ENCODE peak calls at places on chromosome 17, in eight cellular contexts. U is esophagus squamous epithelium, F is stomach, D is PC-3, J is Peyer's patch, S is Caco-2, O is left lung, C is right atrium auricular region. I is an unnamed sample.

GRCh38 chr17:70086468-70086867 is 11.4 kb downstream of the KCNJ16 start:
- DNase-seq in C (no peak), U (no peak), F (no peak), J (no peak), O (no peak), D (peak), S (no peak), I (no peak)

GRCh38 chr17:27651411-27652345 is 20.7 kb downstream of the LGALS9 start:
- DNase-seq in S (peak), J (peak), O (no peak), D (peak), F (peak), C (peak), U (no peak), I (peak)

GRCh38 chr17:78144146-78144719 is 2.0 kb upstream of the C17orf99 start:
- DNase-seq in J (peak), U (no peak), F (peak), O (peak), C (peak), S (no peak), D (peak), I (peak)

GRCh38 chr17:60080545-60080944 is 1.8 kb upstream of the HEATR6 start:
- DNase-seq in O (no peak), S (no peak), J (no peak), C (no peak), D (peak), U (no peak), F (no peak), I (peak)

GRCh38 chr17:30415491-30415890 is 36.8 kb downstream of the CPD start:
- DNase-seq in O (no peak), D (no peak), J (no peak), C (no peak), F (no peak), U (no peak), S (no peak), I (no peak)

GRCh38 chr17:51083976-51084375 is 36.7 kb downstream of the SPAG9 start:
- DNase-seq in F (no peak), U (no peak), D (no peak), J (no peak), O (no peak), S (no peak), C (no peak), I (no peak)

GRCh38 chr17:61926831-61927210 is 961 bp downstream of the INTS2 start:
- DNase-seq in C (no peak), J (no peak), O (no peak), S (no peak), U (no peak), D (no peak), F (no peak), I (no peak)

GRCh38 chr17:27009087-27009486 is 284.8 kb upstream of the WSB1 start:
- DNase-seq in C (no peak), O (no peak), S (no peak), F (no peak), J (no peak), D (no peak), U (no peak), I (no peak)

GRCh38 chr17:52170963-52171572 is 12.6 kb upstream of the CA10 start:
- DNase-seq in O (no peak), U (no peak), C (no peak), F (peak), S (peak), J (no peak), D (peak), I (peak)

GRCh38 chr17:31339906-31340661 is 18.7 kb upstream of the EVI2A start:
- DNase-seq in O (no peak), D (no peak), S (no peak), J (no peak), C (no peak), U (no peak), F (no peak), I (peak)

GRCh38 chr17:74176546-74177001 is 26.9 kb upstream of the RPL38 start:
- DNase-seq in U (no peak), F (peak), O (peak), S (peak), J (peak), D (peak), C (peak), I (peak)

GRCh38 chr17:75012320-75013076 is at the start of gene MRPL58:
- DNase-seq in C (peak), O (peak), D (peak), U (no peak), S (peak), F (peak), J (peak), I (peak)

GRCh38 chr17:17648762-17649161 is 32.5 kb upstream of the RAI1 start:
- DNase-seq in C (no peak), U (no peak), D (no peak), S (no peak), F (no peak), J (no peak), O (no peak), I (no peak)

DNA sequence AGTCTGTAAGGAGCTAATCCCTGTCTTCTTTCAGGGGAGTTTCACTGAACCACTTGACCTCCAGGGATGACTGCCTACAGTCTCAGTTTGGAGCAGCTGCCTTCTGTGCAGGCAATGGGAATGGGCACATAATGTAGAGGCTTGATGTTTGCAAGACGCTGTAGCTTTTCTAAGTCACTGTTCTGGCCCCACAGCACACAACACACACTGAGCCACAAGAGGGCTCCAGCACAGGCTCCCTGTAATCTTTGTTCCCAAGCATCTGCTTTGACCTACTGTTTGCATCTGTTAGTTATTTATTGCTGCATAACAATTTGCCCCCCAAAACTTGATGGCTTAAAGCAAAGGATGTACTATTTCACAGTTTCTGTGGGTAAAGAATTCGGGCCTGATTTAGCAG is 419.0 kb upstream of the ASIC2 start:
- DNase-seq in F (no peak), O (no peak), C (no peak), S (no peak), D (no peak), U (no peak), J (no peak), I (no peak)
- TF ChIP-seq CTCF in F (no peak), O (no peak), C (no peak), S (no peak), D (no peak), U (no peak), J (no peak), I (no peak)

GRCh38 chr17:49005140-49005539 is 8.0 kb downstream of the IGF2BP1 start:
- DNase-seq in O (no peak), D (no peak), C (no peak), S (no peak), U (no peak), J (no peak), F (no peak), I (no peak)

GRCh38 chr17:49002766-49003165 is 5.6 kb downstream of the IGF2BP1 start:
- DNase-seq in J (no peak), F (no peak), O (no peak), C (no peak), S (no peak), U (no peak), D (no peak), I (no peak)

GRCh38 chr17:49001671-49002070 is 4.5 kb downstream of the IGF2BP1 start:
- DNase-seq in F (no peak), C (no peak), O (no peak), S (no peak), J (no peak), U (no peak), D (no peak), I (no peak)

GRCh38 chr17:49002331-49002730 is 5.1 kb downstream of the IGF2BP1 start:
- DNase-seq in U (no peak), O (no peak), D (no peak), S (no peak), J (no peak), F (no peak), C (no peak), I (no peak)

GRCh38 chr17:49003557-49004511 is 6.6 kb downstream of the IGF2BP1 start:
- DNase-seq in D (no peak), O (no peak), S (no peak), J (no peak), F (no peak), C (peak), U (no peak), I (no peak)
- TF ChIP-seq CTCF in D (no peak), O (no peak), S (no peak), J (no peak), F (no peak), C (no peak), U (no peak), I (no peak)

DNA sequence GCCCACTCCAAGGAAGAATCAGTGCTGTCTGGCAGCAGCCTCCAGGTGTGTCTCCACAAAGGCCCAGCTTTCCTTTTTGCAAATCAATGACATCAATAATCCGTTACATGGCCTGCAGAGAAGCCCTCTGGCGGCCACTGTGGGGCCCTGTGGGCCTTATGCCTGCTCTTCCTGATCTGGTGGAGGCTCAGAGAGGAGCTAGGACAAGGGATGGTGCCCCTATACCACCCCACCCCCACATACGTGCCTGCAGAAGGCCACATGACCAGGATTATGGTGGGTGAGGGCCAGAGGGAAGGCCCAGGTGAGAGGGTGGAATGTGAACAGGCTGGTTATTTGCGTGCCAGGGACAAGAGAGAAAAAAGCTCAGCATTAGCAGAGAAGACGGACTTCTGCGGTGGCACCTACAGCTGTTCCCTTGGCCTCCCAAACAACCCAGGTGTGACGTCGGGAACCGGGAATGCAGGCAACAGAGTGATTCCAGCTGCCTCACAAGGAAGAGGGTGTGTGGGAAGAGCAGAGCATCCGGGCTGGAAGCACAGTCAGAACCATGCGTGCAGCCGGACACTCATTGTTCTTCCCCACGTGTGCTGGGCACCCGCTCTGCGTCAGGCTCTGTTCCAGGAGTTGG is 22.5 kb downstream of the EIF4A3 start:
- DNase-seq in O (no peak), J (no peak), F (peak), D (peak), U (no peak), S (peak), C (no peak), I (peak)
- TF ChIP-seq CTCF in O (no peak), J (peak), F (no peak), D (peak), U (no peak), S (peak), C (no peak), I (peak)

GRCh38 chr17:9313346-9313745 is 262.3 kb downstream of the STX8 start:
- DNase-seq in D (no peak), U (no peak), C (no peak), O (no peak), S (no peak), J (no peak), F (no peak), I (no peak)

GRCh38 chr17:9307313-9307998 is 268.2 kb downstream of the STX8 start:
- DNase-seq in F (no peak), C (no peak), O (no peak), D (no peak), U (no peak), S (peak), J (no peak), I (no peak)

GRCh38 chr17:9306086-9306485 is 269.5 kb downstream of the STX8 start:
- DNase-seq in U (no peak), F (no peak), O (no peak), S (no peak), D (peak), J (no peak), C (no peak), I (peak)

GRCh38 chr17:9308069-9308468 is 267.6 kb downstream of the STX8 start:
- DNase-seq in J (no peak), C (no peak), U (no peak), S (peak), F (no peak), O (no peak), D (peak), I (no peak)

DNA sequence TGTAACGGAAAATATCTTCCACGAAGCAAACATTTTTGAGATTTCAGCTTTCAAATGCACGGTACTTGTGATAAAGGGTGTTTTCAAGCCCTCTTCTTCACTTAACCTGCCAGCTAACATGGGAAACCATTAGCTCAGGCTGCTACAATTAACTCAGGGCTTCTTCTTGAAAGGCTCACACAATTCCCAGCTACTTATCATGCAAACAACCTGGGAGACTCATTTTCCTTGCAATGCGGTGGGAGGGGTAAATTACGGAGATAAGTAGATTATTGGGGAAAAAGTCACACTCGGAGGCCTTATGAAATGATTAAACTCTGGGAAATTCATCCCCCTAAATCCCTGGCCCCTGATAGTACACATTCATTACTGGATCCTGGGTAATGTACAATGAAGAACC is 266.4 kb downstream of the STX8 start:
- DNase-seq in F (no peak), J (no peak), U (no peak), O (no peak), S (no peak), D (no peak), C (no peak), I (no peak)
- TF ChIP-seq CTCF in F (no peak), J (no peak), U (no peak), O (no peak), S (no peak), D (no peak), C (no peak), I (no peak)

DNA sequence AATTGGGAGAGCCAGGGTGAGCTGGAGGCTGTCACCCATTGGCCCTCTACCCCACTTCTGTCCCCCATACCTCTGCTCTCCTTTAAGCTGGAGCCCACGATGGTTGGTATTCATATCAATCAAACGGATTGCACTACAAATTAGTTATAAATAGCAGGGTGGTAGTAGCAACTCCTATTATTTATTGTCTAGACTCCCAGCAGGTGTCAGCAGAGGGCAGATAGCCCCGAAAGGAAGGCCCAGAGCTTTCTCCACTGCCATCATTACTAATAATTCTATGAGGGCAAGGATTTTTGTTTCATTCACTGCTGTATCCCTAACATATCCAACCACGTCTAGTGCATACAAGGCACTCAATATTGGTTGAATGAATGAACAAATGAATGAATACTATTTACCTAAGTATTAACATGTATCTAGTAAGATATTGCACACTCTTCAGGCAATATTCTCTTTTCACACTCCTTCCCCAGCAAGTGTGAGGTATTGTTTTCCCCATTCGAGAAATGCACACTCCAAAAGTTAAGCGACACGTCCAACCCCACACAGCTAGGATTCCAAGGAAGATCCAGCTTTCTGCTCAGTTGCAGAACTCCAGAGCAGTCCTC is 6.3 kb downstream of the C17orf50 start:
- DNase-seq in D (peak), S (no peak), J (no peak), C (no peak), U (no peak), O (no peak), F (peak), I (peak)
- TF ChIP-seq CTCF in D (peak), S (peak), J (peak), C (peak), U (no peak), O (no peak), F (no peak), I (peak)

GRCh38 chr17:81909231-81909630 is 2.0 kb downstream of the PCYT2 start:
- DNase-seq in J (no peak), F (no peak), C (no peak), O (no peak), S (no peak), D (no peak), U (no peak), I (no peak)

GRCh38 chr17:81906476-81907218 is 4.6 kb downstream of the PCYT2 start:
- DNase-seq in J (no peak), D (no peak), O (no peak), F (no peak), U (no peak), C (no peak), S (no peak), I (no peak)

GRCh38 chr17:81908793-81909192 is 2.4 kb downstream of the PCYT2 start:
- DNase-seq in U (no peak), O (no peak), D (no peak), F (no peak), J (no peak), S (no peak), C (no peak), I (no peak)

GRCh38 chr17:81905993-81906392 is 4.0 kb downstream of the NPB start:
- DNase-seq in F (no peak), U (no peak), J (no peak), C (no peak), D (no peak), S (no peak), O (no peak), I (no peak)

DNA sequence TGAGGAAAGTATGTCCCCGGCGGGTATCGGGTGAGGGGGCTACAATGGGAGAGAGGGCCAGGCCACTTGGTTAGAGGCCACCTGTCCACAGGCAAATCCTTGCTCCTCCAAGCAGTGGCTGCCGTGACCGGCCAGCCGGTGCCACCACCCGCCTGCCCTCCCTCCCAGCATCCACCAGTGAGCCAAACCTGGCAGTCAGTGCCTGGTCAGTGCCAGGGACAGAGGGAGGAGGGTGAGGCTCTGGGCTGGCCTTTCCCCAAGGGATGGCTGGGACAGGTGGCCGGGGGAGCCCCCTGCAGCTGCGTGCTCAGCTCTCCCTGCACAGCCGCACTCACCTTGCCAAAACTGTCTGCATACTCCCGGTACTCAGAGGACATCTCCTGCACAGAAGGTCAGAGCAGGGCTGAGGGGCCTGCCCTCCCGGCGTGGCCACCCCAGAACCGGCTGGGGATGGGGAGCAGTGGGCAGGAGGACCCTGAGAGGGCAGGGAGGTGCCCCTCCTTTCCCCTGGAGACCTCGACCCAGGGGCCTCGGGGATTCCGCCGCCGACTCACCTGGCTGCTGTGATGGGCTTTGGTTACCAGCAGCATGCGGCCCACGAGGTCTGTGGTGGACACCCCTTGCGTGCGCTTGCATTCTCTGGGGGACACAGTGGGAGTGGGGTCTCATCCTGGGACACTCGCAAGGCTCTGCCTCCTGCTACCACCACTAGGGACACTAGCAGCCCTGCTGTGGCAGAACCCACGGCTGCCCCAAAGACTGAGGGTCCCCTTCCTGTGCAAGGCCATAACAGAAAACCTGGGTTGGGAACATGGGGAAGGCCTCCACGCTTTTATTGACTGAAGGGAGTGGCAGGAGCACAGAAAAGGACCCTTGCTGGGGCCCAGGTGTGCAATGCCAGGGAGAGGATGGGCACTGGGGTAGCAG is 3.7 kb downstream of the PCYT2 start:
- DNase-seq in F (no peak), O (no peak), D (no peak), S (no peak), J (no peak), U (no peak), C (no peak), I (no peak)
- TF ChIP-seq CTCF in F (no peak), O (no peak), D (peak), S (no peak), J (no peak), U (no peak), C (no peak), I (no peak)

GRCh38 chr17:82917656-82918345 is 78.0 kb upstream of the ZNF750 start:
- DNase-seq in C (no peak), U (no peak), J (no peak), F (no peak), S (no peak), D (peak), O (no peak), I (peak)
- TF ChIP-seq CTCF in C (no peak), U (no peak), J (peak), F (no peak), S (peak), D (peak), O (peak), I (no peak)

GRCh38 chr17:1574697-1575471 is 12.3 kb upstream of the PITPNA start:
- DNase-seq in D (no peak), J (no peak), O (no peak), F (no peak), U (no peak), S (no peak), C (no peak), I (peak)
- TF ChIP-seq CTCF in D (no peak), J (no peak), O (no peak), F (no peak), U (no peak), S (no peak), C (no peak), I (no peak)